ENCODE peak calls at places on chromosomes 5 and 9, in four cellular contexts. M, T, X and S are unnamed samples.

GRCh38 chr9:17744786-17745185 is 165.9 kb downstream of the SH3GL2 start:
- DNase-seq in M (no peak), T (no peak), X (no peak), S (no peak)

GRCh38 chr5:132472431-132472830 is 18.1 kb downstream of the IRF1 start:
- DNase-seq in X (no peak), M (no peak), T (no peak), S (no peak)

GRCh38 chr9:112868956-112869594 is 21.6 kb downstream of the SLC46A2 start:
- DNase-seq in M (no peak), X (no peak), T (no peak), S (no peak)

GRCh38 chr5:14208071-14209021 is 65.2 kb downstream of the TRIO start:
- DNase-seq in X (peak), T (peak), M (no peak), S (no peak)

GRCh38 chr9:135156525-135157510 is 69.3 kb downstream of the OLFM1 start:
- DNase-seq in M (no peak), T (no peak), X (peak), S (no peak)

GRCh38 chr9:81380960-81381359 is 308.4 kb downstream of the TLE1 start:
- DNase-seq in T (no peak), X (no peak), M (no peak), S (no peak)

GRCh38 chr9:73153793-73154227 is 2.1 kb downstream of the ANXA1 start:
- DNase-seq in M (no peak), X (no peak), T (no peak), S (no peak)

GRCh38 chr5:130652178-130652577 is 512.9 kb downstream of the HINT1 start:
- DNase-seq in M (no peak), X (no peak), T (peak), S (no peak)

GRCh38 chr5:59037453-59038168 is 454.7 kb downstream of the RAB3C start:
- DNase-seq in X (no peak), M (no peak), T (no peak), S (no peak)

GRCh38 chr5:159878988-159879471 is 37.3 kb upstream of the ADRA1B start:
- DNase-seq in M (no peak), X (no peak), T (peak), S (no peak)

GRCh38 chr9:29701971-29702370 is 2128.7 kb upstream of the C9orf72 start:
- DNase-seq in X (no peak), T (no peak), M (no peak), S (no peak)

GRCh38 chr9:87193925-87194380 is 246.6 kb upstream of the GAS1 start:
- DNase-seq in T (peak), M (no peak), X (no peak), S (no peak)

GRCh38 chr9:4489562-4489918 is 728 bp upstream of the SLC1A1 start:
- DNase-seq in T (no peak), X (no peak), M (no peak), S (no peak)

GRCh38 chr5:92309336-92309991 is 926.3 kb upstream of the ARRDC3 start:
- DNase-seq in X (peak), T (peak), M (no peak), S (no peak)

GRCh38 chr5:77087484-77088291 is 603 bp upstream of the ZBED3 start:
- DNase-seq in X (no peak), T (peak), M (no peak), S (no peak)

GRCh38 chr5:10387690-10388089 is 34.2 kb downstream of the MARCHF6 start:
- DNase-seq in X (no peak), T (peak), M (no peak), S (no peak)

GRCh38 chr5:60482301-60482700 is 217.7 kb downstream of the DEPDC1B start:
- DNase-seq in T (no peak), X (peak), M (no peak), S (no peak)

GRCh38 chr5:89537800-89538199 is 654.8 kb upstream of the MEF2C start:
- DNase-seq in X (no peak), M (no peak), T (no peak), S (no peak)

GRCh38 chr5:142716963-142717362 is 31.1 kb upstream of the FGF1 start:
- DNase-seq in X (peak), T (peak), M (peak), S (peak)

GRCh38 chr9:76441551-76442322 is 17.2 kb upstream of the GCNT1 start:
- DNase-seq in M (no peak), X (no peak), T (no peak), S (no peak)

GRCh38 chr5:42953061-42953460 is 87.1 kb downstream of the ANXA2R start:
- DNase-seq in M (no peak), X (no peak), T (no peak), S (no peak)

GRCh38 chr5:128516978-128517377 is 21.1 kb downstream of the FBN2 start:
- DNase-seq in T (no peak), M (no peak), X (no peak), S (no peak)

GRCh38 chr5:135501965-135502364 is 33.8 kb downstream of the NEUROG1 start:
- DNase-seq in T (no peak), X (no peak), M (no peak), S (no peak)

GRCh38 chr9:137303893-137304382 is 1.9 kb upstream of the NRARP start:
- DNase-seq in M (no peak), X (no peak), T (no peak), S (no peak)

GRCh38 chr5:132762246-132763000 is 14.6 kb downstream of the SEPTIN8 start:
- DNase-seq in M (no peak), X (no peak), T (no peak), S (no peak)

GRCh38 chr5:141941307-141941706 is 16.7 kb downstream of the PCDH12 start:
- DNase-seq in T (no peak), X (no peak), M (no peak), S (no peak)

GRCh38 chr9:134689320-134690181 is 47.9 kb downstream of the COL5A1 start:
- DNase-seq in M (no peak), X (peak), T (peak), S (peak)

GRCh38 chr5:173648308-173648866 is 31.9 kb upstream of the BOD1 start:
- DNase-seq in T (no peak), X (no peak), M (no peak), S (no peak)

GRCh38 chr9:98570663-98571440 is 137.9 kb downstream of the GABBR2 start:
- DNase-seq in X (peak), M (no peak), T (no peak), S (no peak)

GRCh38 chr5:390571-391491 is 52.1 kb upstream of the EXOC3 start:
- DNase-seq in T (no peak), X (no peak), M (no peak), S (peak)